ENCODE peak calls at places on chromosome 20, in six cellular contexts. Y is Caki2, Q is DMS153, C is T1000, G is suprapubic skin, Z is fibroblast of mammary gland. J is an unnamed sample.

GRCh38 chr20:4769328-4769727 is 47.6 kb downstream of the PRND start:
- DNase-seq in Y (no peak), Q (no peak), C (no peak), G (no peak), Z (no peak), J (no peak)

GRCh38 chr20:62363920-62364851 is 2.9 kb downstream of the LAMA5 start:
- DNase-seq in Y (peak; percentile 49), Q (no peak), C (no peak), G (no peak), Z (no peak), J (peak; percentile 51)

GRCh38 chr20:16434087-16434664 is 139.1 kb downstream of the KIF16B start:
- DNase-seq in Y (peak; percentile 18), Q (no peak), C (no peak), G (no peak), Z (peak; percentile 51), J (peak; percentile 79)

GRCh38 chr20:58841539-58842264 is 9.0 kb downstream of the GNAS-AS1 start:
- DNase-seq in Y (no peak), Q (no peak), C (no peak), G (no peak), Z (no peak), J (no peak)

GRCh38 chr20:45821942-45822341 is 5.2 kb downstream of the TNNC2 start:
- DNase-seq in Y (no peak), Q (no peak), C (no peak), G (no peak), Z (no peak), J (no peak)

GRCh38 chr20:51803157-51803854 is 985 bp upstream of the SALL4 start:
- DNase-seq in Y (no peak), Q (no peak), C (no peak), G (no peak), Z (no peak), J (no peak)

GRCh38 chr20:18839507-18840247 is 26.1 kb downstream of the SCP2D1 start:
- DNase-seq in Y (no peak), Q (no peak), C (no peak), G (no peak), Z (no peak), J (no peak)

GRCh38 chr20:29408034-29408695 is 1849.3 kb upstream of the DEFB115 start:
- DNase-seq in Y (no peak), Q (no peak), C (no peak), G (no peak), Z (no peak), J (no peak)

GRCh38 chr20:57450419-57450818 is 59.2 kb downstream of the RBM38 start:
- DNase-seq in Y (no peak), Q (no peak), C (no peak), G (no peak), Z (no peak), J (peak; percentile 57)

GRCh38 chr20:63941282-63942060 is 14.7 kb downstream of the UCKL1 start:
- DNase-seq in Y (peak; percentile 89), Q (no peak), C (no peak), G (peak; percentile 91), Z (peak; percentile 23), J (no peak)

GRCh38 chr20:24971702-24972101 is 20.8 kb downstream of the APMAP start:
- DNase-seq in Y (no peak), Q (no peak), C (no peak), G (no peak), Z (no peak), J (no peak)

GRCh38 chr20:38651154-38651553 is 49.5 kb downstream of the ARHGAP40 start:
- DNase-seq in Y (no peak), Q (no peak), C (no peak), G (no peak), Z (no peak), J (no peak)

J was measured in BE2C.